ENCODE peak calls at places on chromosomes 13 and 19, in five cellular contexts. One of them, this sample, is unnamed.
A peak's percentile ranks its signal among the peaks of the same experiment; 100 is the strongest.

GRCh38 chr13:50995870-50996269 is 86.3 kb downstream of the RNASEH2B start:
- DNase-seq in coronary artery: no peak
- DNase-seq in cardiac muscle cell: no peak
- DNase-seq in choroid plexus epithelial cell: no peak
- DNase-seq in PC-3: no peak
- DNase-seq in this sample: no peak

GRCh38 chr13:32409561-32410440 is 18.1 kb downstream of the N4BP2L1 start:
- DNase-seq in choroid plexus epithelial cell: peak; percentile 85
- DNase-seq in coronary artery: no peak
- DNase-seq in PC-3: no peak
- DNase-seq in cardiac muscle cell: peak; percentile 91
- DNase-seq in this sample: peak; percentile 37

GRCh38 chr19:27824108-27824507 is 1388.8 kb downstream of the UQCRFS1 start:
- DNase-seq in cardiac muscle cell: no peak
- DNase-seq in PC-3: no peak
- DNase-seq in choroid plexus epithelial cell: no peak
- DNase-seq in coronary artery: no peak
- DNase-seq in this sample: no peak

GRCh38 chr19:29514525-29515232 is 11.1 kb upstream of the VSTM2B start:
- DNase-seq in PC-3: no peak
- DNase-seq in choroid plexus epithelial cell: no peak
- DNase-seq in coronary artery: no peak
- DNase-seq in cardiac muscle cell: no peak
- DNase-seq in this sample: no peak

GRCh38 chr19:37413243-37414084 is 42.6 kb downstream of the ZNF527 start:
- DNase-seq in PC-3: no peak
- DNase-seq in cardiac muscle cell: peak; percentile 2
- DNase-seq in choroid plexus epithelial cell: peak; percentile 8
- DNase-seq in coronary artery: no peak
- DNase-seq in this sample: no peak

GRCh38 chr19:18227781-18228271 is 1.6 kb upstream of the PDE4C start:
- DNase-seq in PC-3: no peak
- DNase-seq in choroid plexus epithelial cell: no peak
- DNase-seq in cardiac muscle cell: no peak
- DNase-seq in coronary artery: no peak
- DNase-seq in this sample: no peak

GRCh38 chr13:31962661-31963345 is 68.8 kb upstream of the FRY start:
- DNase-seq in choroid plexus epithelial cell: peak; percentile 20
- DNase-seq in PC-3: no peak
- DNase-seq in coronary artery: no peak
- DNase-seq in cardiac muscle cell: no peak
- DNase-seq in this sample: no peak

GRCh38 chr19:4652075-4652474 is 12.8 kb downstream of the TNFAIP8L1 start:
- DNase-seq in PC-3: no peak
- DNase-seq in choroid plexus epithelial cell: no peak
- DNase-seq in coronary artery: no peak
- DNase-seq in cardiac muscle cell: no peak
- DNase-seq in this sample: no peak

GRCh38 chr19:4539697-4540581 is at the start of gene LRG1:
- DNase-seq in cardiac muscle cell: peak; percentile 80
- DNase-seq in coronary artery: no peak
- DNase-seq in choroid plexus epithelial cell: peak; percentile 63
- DNase-seq in PC-3: no peak
- DNase-seq in this sample: peak; percentile 38

GRCh38 chr19:17184381-17184841 is 30.7 kb upstream of the USE1 start:
- DNase-seq in PC-3: no peak
- DNase-seq in coronary artery: no peak
- DNase-seq in choroid plexus epithelial cell: no peak
- DNase-seq in cardiac muscle cell: no peak
- DNase-seq in this sample: no peak

GRCh38 chr19:13173129-13173737 is 23.0 kb downstream of the IER2 start:
- DNase-seq in PC-3: no peak
- DNase-seq in cardiac muscle cell: no peak
- DNase-seq in coronary artery: no peak
- DNase-seq in choroid plexus epithelial cell: no peak
- DNase-seq in this sample: no peak

GRCh38 chr13:37651891-37652290 is 53.3 kb upstream of the POSTN start:
- DNase-seq in PC-3: peak; percentile 45
- DNase-seq in choroid plexus epithelial cell: no peak
- DNase-seq in coronary artery: no peak
- DNase-seq in cardiac muscle cell: no peak
- DNase-seq in this sample: no peak

GRCh38 chr19:18044825-18045304 is 36.9 kb downstream of the ARRDC2 start:
- DNase-seq in choroid plexus epithelial cell: peak; percentile 87
- DNase-seq in PC-3: peak; percentile 69
- DNase-seq in cardiac muscle cell: peak; percentile 76
- DNase-seq in coronary artery: peak; percentile 84
- DNase-seq in this sample: peak; percentile 53

GRCh38 chr19:6092329-6093286 is 17.7 kb downstream of the RFX2 start:
- DNase-seq in choroid plexus epithelial cell: peak; percentile 61
- DNase-seq in coronary artery: peak; percentile 98
- DNase-seq in PC-3: peak; percentile 90
- DNase-seq in cardiac muscle cell: peak; percentile 77
- DNase-seq in this sample: peak; percentile 99

GRCh38 chr13:49403966-49404365 is 39.9 kb downstream of the CAB39L start:
- DNase-seq in coronary artery: no peak
- DNase-seq in cardiac muscle cell: no peak
- DNase-seq in choroid plexus epithelial cell: no peak
- DNase-seq in PC-3: no peak
- DNase-seq in this sample: no peak

GRCh38 chr19:49887037-49887652 is 9.5 kb downstream of the IL4I1 start:
- DNase-seq in cardiac muscle cell: no peak
- DNase-seq in choroid plexus epithelial cell: no peak
- DNase-seq in PC-3: no peak
- DNase-seq in coronary artery: no peak
- DNase-seq in this sample: no peak

GRCh38 chr19:14544047-14544446 is 14.7 kb downstream of the TECR start:
- DNase-seq in PC-3: peak; percentile 30
- DNase-seq in choroid plexus epithelial cell: no peak
- DNase-seq in cardiac muscle cell: no peak
- DNase-seq in coronary artery: no peak
- DNase-seq in this sample: peak; percentile 24

GRCh38 chr19:47699360-47699917 is 13.8 kb upstream of the EHD2 start:
- DNase-seq in PC-3: peak; percentile 43
- DNase-seq in coronary artery: no peak
- DNase-seq in choroid plexus epithelial cell: peak; percentile 56
- DNase-seq in cardiac muscle cell: peak; percentile 47
- DNase-seq in this sample: peak; percentile 45

GRCh38 chr19:1324792-1325567 is 39.3 kb downstream of the EFNA2 start:
- DNase-seq in PC-3: peak; percentile 63
- DNase-seq in choroid plexus epithelial cell: peak; percentile 88
- DNase-seq in cardiac muscle cell: peak; percentile 84
- DNase-seq in coronary artery: peak; percentile 82
- DNase-seq in this sample: peak; percentile 81

GRCh38 chr19:38400361-38400760 is 2.5 kb upstream of the FAM98C start:
- DNase-seq in cardiac muscle cell: no peak
- DNase-seq in choroid plexus epithelial cell: no peak
- DNase-seq in PC-3: no peak
- DNase-seq in coronary artery: no peak
- DNase-seq in this sample: no peak

GRCh38 chr13:100818706-100819105 is 144.1 kb upstream of the TMTC4 start:
- DNase-seq in choroid plexus epithelial cell: no peak
- DNase-seq in PC-3: no peak
- DNase-seq in cardiac muscle cell: no peak
- DNase-seq in coronary artery: no peak
- DNase-seq in this sample: no peak

GRCh38 chr19:37565370-37565669 is 29.3 kb downstream of the ZNF571 start:
- DNase-seq in coronary artery: no peak
- DNase-seq in PC-3: no peak
- DNase-seq in cardiac muscle cell: no peak
- DNase-seq in choroid plexus epithelial cell: no peak
- DNase-seq in this sample: no peak

GRCh38 chr19:46637224-46637623 is 1.2 kb upstream of the GNG8 start:
- DNase-seq in coronary artery: no peak
- DNase-seq in cardiac muscle cell: no peak
- DNase-seq in PC-3: no peak
- DNase-seq in choroid plexus epithelial cell: no peak
- DNase-seq in this sample: no peak

GRCh38 chr13:70380809-70381208 is 272.6 kb upstream of the KLHL1 start:
- DNase-seq in choroid plexus epithelial cell: no peak
- DNase-seq in coronary artery: no peak
- DNase-seq in PC-3: no peak
- DNase-seq in cardiac muscle cell: no peak
- DNase-seq in this sample: no peak

GRCh38 chr19:16326401-16327130 is 1.9 kb downstream of the KLF2 start:
- DNase-seq in cardiac muscle cell: peak; percentile 34
- DNase-seq in choroid plexus epithelial cell: no peak
- DNase-seq in PC-3: no peak
- DNase-seq in coronary artery: peak; percentile 81
- DNase-seq in this sample: no peak

GRCh38 chr13:41848435-41849255 is 112.3 kb downstream of the VWA8 start:
- DNase-seq in coronary artery: no peak
- DNase-seq in choroid plexus epithelial cell: peak; percentile 51
- DNase-seq in cardiac muscle cell: peak; percentile 56
- DNase-seq in PC-3: no peak
- DNase-seq in this sample: peak; percentile 1

GRCh38 chr19:3599776-3600183 is 6.9 kb downstream of the TBXA2R start:
- DNase-seq in choroid plexus epithelial cell: no peak
- DNase-seq in cardiac muscle cell: no peak
- DNase-seq in coronary artery: no peak
- DNase-seq in PC-3: no peak
- DNase-seq in this sample: no peak

GRCh38 chr13:22187329-22187728 is 516.5 kb downstream of the FGF9 start:
- DNase-seq in choroid plexus epithelial cell: no peak
- DNase-seq in cardiac muscle cell: no peak
- DNase-seq in coronary artery: no peak
- DNase-seq in PC-3: no peak
- DNase-seq in this sample: no peak

GRCh38 chr13:60583911-60584753 is 187.1 kb downstream of the TDRD3 start:
- DNase-seq in coronary artery: no peak
- DNase-seq in choroid plexus epithelial cell: peak; percentile 93
- DNase-seq in PC-3: peak; percentile 26
- DNase-seq in cardiac muscle cell: peak; percentile 80
- DNase-seq in this sample: peak; percentile 43

GRCh38 chr13:112756511-112756966 is 66.7 kb downstream of the ATP11A start:
- DNase-seq in PC-3: no peak
- DNase-seq in coronary artery: no peak
- DNase-seq in cardiac muscle cell: no peak
- DNase-seq in choroid plexus epithelial cell: peak; percentile 17
- DNase-seq in this sample: no peak

GRCh38 chr19:49098795-49099194 is 13.5 kb downstream of the SNRNP70 start:
- DNase-seq in cardiac muscle cell: no peak
- DNase-seq in choroid plexus epithelial cell: no peak
- DNase-seq in coronary artery: no peak
- DNase-seq in PC-3: no peak
- DNase-seq in this sample: no peak

GRCh38 chr13:102688306-102688973 is 6.4 kb downstream of the METTL21C start:
- DNase-seq in PC-3: no peak
- DNase-seq in cardiac muscle cell: no peak
- DNase-seq in coronary artery: no peak
- DNase-seq in choroid plexus epithelial cell: no peak
- DNase-seq in this sample: no peak
- H3K4me3 ChIP-seq in PC-3: no peak overlapping the region
- H3K4me3 ChIP-seq in cardiac muscle cell: no peak overlapping the region
- H3K4me3 ChIP-seq in coronary artery: no peak overlapping the region
- H3K4me3 ChIP-seq in choroid plexus epithelial cell: no peak overlapping the region
- H3K4me3 ChIP-seq in this sample: no peak overlapping the region

DNA sequence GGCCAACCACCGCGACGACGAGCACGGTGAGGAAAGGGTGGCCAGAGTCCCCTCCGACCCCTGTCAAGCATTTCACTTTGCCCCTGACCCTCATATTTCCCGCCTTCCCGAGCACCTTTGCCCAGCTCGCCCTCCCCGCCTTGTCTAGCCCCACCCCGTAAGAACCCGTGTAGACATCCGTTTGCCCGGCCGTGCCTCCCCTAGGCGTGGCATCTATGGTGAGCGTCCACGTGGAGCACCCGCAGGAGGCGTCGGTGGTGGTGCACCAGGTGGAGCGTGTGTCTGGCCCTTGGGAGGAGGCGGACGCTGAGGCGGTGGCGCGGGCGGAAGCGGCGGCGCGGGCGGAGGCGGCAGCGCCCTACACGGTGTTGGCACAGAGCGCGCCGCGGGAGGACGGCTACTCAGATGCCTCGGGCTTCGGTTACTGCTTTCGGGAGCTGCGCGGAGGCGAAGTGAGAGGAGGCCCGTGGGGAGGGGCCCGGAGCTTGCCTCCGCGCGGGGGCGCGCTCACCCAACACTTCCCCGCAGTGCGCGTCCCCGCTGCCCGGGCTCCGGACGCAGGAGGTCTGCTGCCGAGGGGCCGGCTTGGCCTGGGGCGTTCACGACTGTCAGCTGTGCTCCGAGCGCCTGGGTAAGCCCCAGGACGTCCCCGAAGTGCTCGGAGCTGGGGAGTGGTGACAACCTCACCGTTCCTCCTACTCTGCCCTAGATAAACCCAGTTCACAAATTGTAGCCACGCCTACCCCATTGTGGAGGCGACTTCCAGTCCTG is 4.2 kb downstream of the LTBP4 start:
- DNase-seq in cardiac muscle cell: peak; percentile 62
- DNase-seq in coronary artery: peak; percentile 81
- DNase-seq in choroid plexus epithelial cell: peak; percentile 62
- DNase-seq in PC-3: peak; percentile 83
- DNase-seq in this sample: peak; percentile 97
- TF ChIP-seq CTCF in cardiac muscle cell: peak; percentile 17
- TF ChIP-seq CTCF in coronary artery: no peak
- TF ChIP-seq CTCF in choroid plexus epithelial cell: no peak
- TF ChIP-seq CTCF in PC-3: peak; percentile 40
- TF ChIP-seq CTCF in this sample: peak; percentile 7

GRCh38 chr19:11421607-11422098 is 2.5 kb upstream of the RGL3 start:
- DNase-seq in PC-3: no peak
- DNase-seq in cardiac muscle cell: peak; percentile 54
- DNase-seq in choroid plexus epithelial cell: no peak
- DNase-seq in coronary artery: no peak
- DNase-seq in this sample: peak; percentile 25
- H3K4me3 ChIP-seq in PC-3: no peak overlapping the region
- H3K4me3 ChIP-seq in cardiac muscle cell: no peak overlapping the region
- H3K4me3 ChIP-seq in choroid plexus epithelial cell: no peak overlapping the region
- H3K4me3 ChIP-seq in coronary artery: peak overlapping the region; percentile 76
- H3K4me3 ChIP-seq in this sample: no peak overlapping the region

DNA sequence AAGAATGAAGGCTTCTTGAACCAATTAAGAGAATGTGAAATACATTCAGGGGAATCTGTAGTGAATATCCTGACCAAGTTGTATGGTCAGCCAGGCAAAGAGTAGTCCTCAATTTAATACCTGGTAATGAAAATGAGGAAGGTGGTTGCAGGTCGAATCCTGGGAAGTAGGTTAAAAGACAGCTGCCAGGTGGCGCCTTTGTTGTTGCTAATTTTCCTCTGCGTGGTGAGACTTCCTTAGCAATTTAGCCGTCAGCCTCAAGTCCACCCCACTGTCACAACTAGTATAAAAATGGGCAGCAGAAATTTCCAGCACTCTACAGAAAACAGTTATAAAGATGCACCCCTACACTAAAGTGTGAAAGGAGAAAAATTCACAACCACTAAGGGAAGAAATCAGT is 235.7 kb downstream of the NHLRC3 start:
- DNase-seq in choroid plexus epithelial cell: peak; percentile 52
- DNase-seq in cardiac muscle cell: peak; percentile 26
- DNase-seq in PC-3: peak; percentile 28
- DNase-seq in coronary artery: no peak
- DNase-seq in this sample: peak; percentile 49
- TF ChIP-seq CTCF in choroid plexus epithelial cell: peak; percentile 50
- TF ChIP-seq CTCF in cardiac muscle cell: peak; percentile 12
- TF ChIP-seq CTCF in PC-3: peak; percentile 42
- TF ChIP-seq CTCF in coronary artery: no peak
- TF ChIP-seq CTCF in this sample: peak; percentile 50

GRCh38 chr13:46354143-46355087 is 32.6 kb downstream of the RUBCNL start:
- DNase-seq in coronary artery: no peak
- DNase-seq in choroid plexus epithelial cell: peak; percentile 96
- DNase-seq in cardiac muscle cell: peak; percentile 90
- DNase-seq in PC-3: peak; percentile 92
- DNase-seq in this sample: peak; percentile 89
- H3K4me3 ChIP-seq in coronary artery: no peak overlapping the region
- H3K4me3 ChIP-seq in choroid plexus epithelial cell: no peak overlapping the region
- H3K4me3 ChIP-seq in cardiac muscle cell: no peak overlapping the region
- H3K4me3 ChIP-seq in PC-3: no peak overlapping the region
- H3K4me3 ChIP-seq in this sample: no peak overlapping the region

GRCh38 chr13:61965756-61966155 is 550.1 kb upstream of the PCDH20 start:
- DNase-seq in cardiac muscle cell: no peak
- DNase-seq in PC-3: no peak
- DNase-seq in coronary artery: no peak
- DNase-seq in choroid plexus epithelial cell: no peak
- DNase-seq in this sample: no peak
- TF ChIP-seq CTCF in cardiac muscle cell: no peak
- TF ChIP-seq CTCF in PC-3: no peak
- TF ChIP-seq CTCF in coronary artery: no peak
- TF ChIP-seq CTCF in choroid plexus epithelial cell: no peak
- TF ChIP-seq CTCF in this sample: no peak

This sample was measured in epithelial cell of esophagus.